ENCODE peak calls at places on chromosomes 2 and 18, in four cellular contexts. C, F, S and B are unnamed samples.

GRCh38 chr2:23824777-23825212 is 102.1 kb downstream of the ATAD2B start:
- DNase-seq in F (no peak), S (no peak), C (peak; percentile 78), B (no peak)

GRCh38 chr2:156319811-156320490 is 12.6 kb downstream of the NR4A2 start:
- DNase-seq in F (peak; percentile 71), S (no peak), C (no peak), B (no peak)

GRCh38 chr2:64426191-64426952 is 27.6 kb upstream of the LGALSL start:
- DNase-seq in S (no peak), C (no peak), F (no peak), B (no peak)

GRCh38 chr2:61461404-61461803 is 9.5 kb downstream of the USP34 start:
- DNase-seq in F (no peak), S (no peak), C (no peak), B (no peak)

GRCh38 chr2:223104741-223105140 is 52.8 kb downstream of the KCNE4 start:
- DNase-seq in S (no peak), F (no peak), C (no peak), B (no peak)

GRCh38 chr2:209525834-209526281 is 102.0 kb downstream of the MAP2 start:
- DNase-seq in F (no peak), S (no peak), C (peak; percentile 91), B (no peak)

GRCh38 chr18:45874501-45875184 is 49.2 kb downstream of the SIGLEC15 start:
- DNase-seq in F (no peak), S (no peak), C (no peak), B (no peak)

GRCh38 chr2:81087646-81088045 is 783.1 kb upstream of the LRRTM1 start:
- DNase-seq in F (no peak), C (no peak), S (no peak), B (no peak)

GRCh38 chr2:201235865-201236811 is 24.2 kb upstream of the CASP8 start:
- DNase-seq in F (peak; percentile 85), C (peak; percentile 73), S (peak; percentile 30), B (no peak)

GRCh38 chr2:37471994-37472393 is 127.6 kb downstream of the QPCT start:
- DNase-seq in S (no peak), F (no peak), C (no peak), B (peak; percentile 46)

GRCh38 chr18:24055878-24056277 is 41.3 kb downstream of the TTC39C start:
- DNase-seq in C (no peak), S (no peak), F (no peak), B (no peak)

GRCh38 chr2:179218848-179219594 is 45.6 kb downstream of the SESTD1 start:
- DNase-seq in S (peak; percentile 50), F (no peak), C (peak; percentile 90), B (peak; percentile 27)

GRCh38 chr2:164717000-164717597 is 95.8 kb upstream of the GRB14 start:
- DNase-seq in C (peak; percentile 46), F (no peak), S (no peak), B (no peak)

GRCh38 chr2:156396126-156396525 is 40.1 kb upstream of the GPD2 start:
- DNase-seq in F (no peak), S (no peak), C (no peak), B (no peak)

GRCh38 chr18:68494802-68495560 is 219.9 kb downstream of the TMX3 start:
- DNase-seq in S (no peak), F (no peak), C (no peak), B (no peak)

GRCh38 chr2:150477347-150477746 is 10.1 kb downstream of the RND3 start:
- DNase-seq in S (no peak), C (no peak), F (no peak), B (no peak)

GRCh38 chr2:28129955-28130695 is 239.6 kb downstream of the BABAM2 start:
- DNase-seq in F (no peak), S (no peak), C (no peak), B (no peak)

GRCh38 chr2:239832101-239832994 is 192.8 kb downstream of the NDUFA10 start:
- DNase-seq in C (no peak), F (peak; percentile 56), S (no peak), B (no peak)

GRCh38 chr2:128313076-128313836 is 5.4 kb downstream of the HS6ST1 start:
- DNase-seq in S (no peak), C (no peak), F (no peak), B (no peak)

GRCh38 chr2:198438326-198438725 is 633.9 kb downstream of the PLCL1 start:
- DNase-seq in F (no peak), C (no peak), S (no peak), B (no peak)

GRCh38 chr2:239201531-239201876 is 199.3 kb downstream of the HDAC4 start:
- DNase-seq in F (no peak), C (no peak), S (no peak), B (no peak)

GRCh38 chr2:231716641-231717280 is 8.4 kb downstream of the PTMA start:
- DNase-seq in C (no peak), S (no peak), F (no peak), B (no peak)

GRCh38 chr2:173881886-173882285 is 83.3 kb downstream of the SP3 start:
- DNase-seq in S (no peak), F (no peak), C (no peak), B (no peak)

GRCh38 chr2:62568074-62568473 is 62.1 kb upstream of the TMEM17 start:
- DNase-seq in S (no peak), C (no peak), F (no peak), B (no peak)

GRCh38 chr2:171514908-171515582 is 7.2 kb upstream of the CYBRD1 start:
- DNase-seq in F (no peak), C (no peak), S (no peak), B (no peak)

GRCh38 chr18:42545825-42546224 is 569.7 kb downstream of the RIT2 start:
- DNase-seq in F (no peak), C (no peak), S (no peak), B (peak; percentile 60)

GRCh38 chr18:9810994-9811393 is 74.8 kb upstream of the TXNDC2 start:
- DNase-seq in C (no peak), S (no peak), F (no peak), B (no peak)
- H3K27ac ChIP-seq in C (no peak overlapping the region), S (peak overlapping the region; percentile 78), F (peak overlapping the region; percentile 23), B (no peak overlapping the region)

GRCh38 chr2:33144243-33144642 is 197.5 kb downstream of the LTBP1 start:
- DNase-seq in F (no peak), C (no peak), S (no peak), B (no peak)

GRCh38 chr2:33146112-33146511 is 199.4 kb downstream of the LTBP1 start:
- DNase-seq in S (no peak), C (no peak), F (no peak), B (no peak)

GRCh38 chr2:33142874-33143273 is 196.1 kb downstream of the LTBP1 start:
- DNase-seq in C (no peak), F (no peak), S (no peak), B (no peak)

GRCh38 chr2:33141476-33141875 is 194.7 kb downstream of the LTBP1 start:
- DNase-seq in S (no peak), C (no peak), F (no peak), B (no peak)

GRCh38 chr2:33145459-33145858 is 198.7 kb downstream of the LTBP1 start:
- DNase-seq in C (no peak), S (no peak), F (no peak), B (no peak)
- H3K27ac ChIP-seq in C (no peak overlapping the region), S (peak overlapping the region; percentile 83), F (no peak overlapping the region), B (no peak overlapping the region)

DNA sequence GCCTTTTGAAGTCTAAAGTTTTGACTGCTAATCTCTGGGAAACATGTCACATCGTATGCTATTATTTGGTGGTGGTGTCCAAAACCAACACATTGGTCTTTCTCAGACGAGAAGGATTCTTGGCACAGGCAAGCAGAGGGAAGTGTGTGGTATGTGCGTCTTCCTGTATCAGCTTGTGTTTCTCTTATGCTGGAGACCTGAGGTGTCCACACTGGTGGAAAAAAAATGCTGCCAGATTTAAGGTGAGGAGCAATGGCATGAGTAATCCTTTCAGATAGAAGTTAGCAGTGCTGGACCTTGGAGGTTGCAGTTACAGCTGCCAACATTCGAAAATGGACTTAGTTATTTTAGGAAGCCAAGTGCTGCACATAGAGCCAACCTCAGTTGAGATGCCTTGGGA is 11.7 kb upstream of the FHL2 start:
- DNase-seq in S (no peak), F (no peak), C (peak; percentile 92), B (no peak)
- H3K27ac ChIP-seq in S (peak overlapping the region; percentile 66), F (no peak overlapping the region), C (peak overlapping the region; percentile 52), B (peak overlapping the region; percentile 80)

DNA sequence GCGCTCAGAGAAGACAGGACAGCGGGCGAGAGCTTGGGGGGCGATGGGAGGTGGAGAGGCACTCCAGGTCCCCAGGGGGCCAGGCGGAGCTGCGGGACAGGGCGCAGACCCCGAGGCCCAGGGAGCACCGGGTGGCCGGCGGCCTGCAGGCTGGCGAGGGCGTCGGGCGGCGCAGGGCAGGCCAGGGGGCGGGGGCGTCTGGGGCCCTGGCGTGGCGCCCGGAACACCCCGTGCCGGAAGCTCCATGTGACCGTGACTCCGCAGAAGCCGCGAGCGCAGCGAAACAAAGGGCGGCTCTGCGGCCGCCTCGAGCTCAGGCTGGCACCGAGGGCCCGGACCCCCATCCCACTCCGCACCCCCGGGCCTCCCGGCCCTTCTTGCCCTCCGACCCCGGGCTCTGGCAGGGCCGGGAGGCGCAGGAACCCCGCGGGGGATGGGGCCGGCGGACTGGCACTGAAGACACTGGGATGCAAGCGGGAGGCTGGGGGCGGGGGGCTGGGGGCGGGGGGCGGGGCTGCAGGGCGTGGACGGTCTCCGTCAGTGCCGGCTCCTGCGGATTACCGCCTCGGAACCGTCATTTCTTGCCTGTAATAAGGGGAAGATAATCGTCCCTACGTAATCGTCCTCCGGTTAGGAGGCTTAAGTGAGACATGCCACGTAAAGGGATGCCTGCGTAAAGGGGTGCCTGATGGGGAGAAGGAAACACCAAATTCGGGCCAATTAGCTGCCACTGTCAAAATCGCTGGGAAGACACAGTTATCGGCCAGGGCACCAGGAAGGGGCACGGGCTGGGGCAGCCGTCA is 19.2 kb downstream of the SH2D6 start:
- DNase-seq in C (peak; percentile 82), F (peak; percentile 97), S (no peak), B (no peak)
- H3K27ac ChIP-seq in C (peak overlapping the region; percentile 60), F (peak overlapping the region; percentile 97), S (peak overlapping the region; percentile 84), B (peak overlapping the region; percentile 68)

DNA sequence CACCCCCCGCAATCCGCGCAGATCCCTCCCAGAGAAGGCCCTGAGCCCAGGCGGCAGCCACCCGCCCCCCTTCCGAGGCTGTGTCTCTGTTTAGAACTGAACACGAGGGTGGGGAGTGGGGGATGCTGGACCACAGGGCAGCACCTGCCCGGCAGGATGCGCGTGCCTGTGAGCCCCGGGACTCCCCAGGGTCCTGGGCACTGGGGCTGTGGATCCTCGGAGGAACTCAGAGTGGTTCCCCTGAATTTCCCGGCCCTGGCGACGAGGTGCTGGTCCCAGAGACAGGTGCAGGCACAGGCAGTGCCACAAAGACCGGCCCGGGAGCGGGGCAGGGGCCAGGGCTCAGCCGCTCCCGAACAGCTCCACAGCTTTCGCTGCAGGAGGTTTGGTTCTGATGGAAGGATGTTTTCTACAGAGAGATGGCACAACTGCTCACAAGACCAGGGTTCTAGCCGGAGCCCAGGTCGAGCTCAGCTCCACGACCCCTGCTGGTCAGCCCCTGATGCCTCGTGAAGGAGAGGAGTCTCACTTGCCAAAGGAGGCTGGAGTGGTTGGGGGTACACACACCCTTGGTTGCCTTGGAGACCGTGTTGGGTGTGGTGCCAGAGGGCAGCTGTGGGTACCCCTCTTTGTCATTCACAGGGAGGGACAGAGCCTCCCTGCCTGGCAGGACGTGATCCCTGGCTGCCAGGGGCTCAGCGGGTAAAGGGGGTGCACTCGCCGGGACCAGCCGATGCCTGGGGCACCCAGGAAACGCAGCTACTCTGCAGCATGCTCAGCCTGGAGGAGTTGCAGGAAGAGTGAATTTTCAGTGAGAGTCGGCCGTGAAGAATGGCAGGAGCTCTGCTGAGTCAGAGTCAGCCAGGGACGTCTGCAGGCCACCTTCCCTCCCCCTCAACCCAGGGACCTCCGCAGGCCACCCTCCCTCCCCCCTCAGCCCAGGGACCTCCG is 4.4 kb upstream of the NEU4 start:
- DNase-seq in F (peak; percentile 75), S (no peak), C (no peak), B (no peak)
- H3K27ac ChIP-seq in F (peak overlapping the region; percentile 26), S (no peak overlapping the region), C (no peak overlapping the region), B (no peak overlapping the region)